ENCODE peak calls at places on chromosomes 4 and X, in seven cellular contexts. Y, R, T, O, J, A and I are unnamed samples.

GRCh38 chr4:40337523-40337922 is 2.4 kb downstream of the CHRNA9 start:
- DNase-seq in Y (no peak), R (no peak), T (no peak), O (no peak), J (no peak), A (no peak), I (no peak)

GRCh38 chr4:95108883-95109421 is 351.2 kb downstream of the BMPR1B start:
- DNase-seq in Y (no peak), R (peak), T (no peak), O (no peak), J (no peak), A (peak), I (no peak)

GRCh38 chrX:25012793-25013592 is 2.8 kb downstream of the ARX start:
- DNase-seq in Y (no peak), R (no peak), T (peak), O (no peak), J (no peak), A (no peak), I (no peak)

GRCh38 chrX:1323315-1323714 is 13.3 kb upstream of the IL3RA start:
- DNase-seq in Y (peak), R (no peak), T (peak), O (peak), J (peak), A (no peak), I (no peak)

GRCh38 chr4:156132196-156132595 is 178.5 kb upstream of the CTSO start:
- DNase-seq in Y (no peak), R (no peak), T (no peak), O (no peak), J (no peak), A (no peak), I (no peak)

GRCh38 chrX:11381464-11381863 is 88.3 kb downstream of the AMELX start:
- DNase-seq in Y (peak), R (peak), T (peak), O (peak), J (peak), A (peak), I (peak)

GRCh38 chrX:13309631-13310030 is 10.2 kb downstream of the ATXN3L start:
- DNase-seq in Y (no peak), R (no peak), T (no peak), O (no peak), J (no peak), A (no peak), I (peak)

GRCh38 chr4:183287309-183287659 is 32.8 kb downstream of the CLDN22 start:
- DNase-seq in Y (no peak), R (no peak), T (no peak), O (no peak), J (no peak), A (no peak), I (no peak)

GRCh38 chr4:52554606-52555355 is 104.3 kb downstream of the USP46 start:
- DNase-seq in Y (no peak), R (no peak), T (no peak), O (no peak), J (no peak), A (no peak), I (no peak)

GRCh38 chr4:7967501-7968261 is 28.0 kb upstream of the AFAP1 start:
- DNase-seq in Y (no peak), R (peak), T (no peak), O (no peak), J (no peak), A (peak), I (no peak)

GRCh38 chr4:4647041-4647440 is 105.2 kb upstream of the STX18 start:
- DNase-seq in Y (no peak), R (peak), T (no peak), O (no peak), J (no peak), A (peak), I (peak)

GRCh38 chr4:18675586-18675985 is 654.0 kb upstream of the LCORL start:
- DNase-seq in Y (no peak), R (no peak), T (no peak), O (no peak), J (no peak), A (no peak), I (no peak)

GRCh38 chrX:16870861-16871584 is 861 bp upstream of the RBBP7 start:
- DNase-seq in Y (peak), R (no peak), T (no peak), O (no peak), J (peak), A (no peak), I (peak)

GRCh38 chr4:128718793-128719192 is 90.7 kb upstream of the JADE1 start:
- DNase-seq in Y (no peak), R (peak), T (no peak), O (no peak), J (no peak), A (peak), I (peak)

GRCh38 chr4:150211016-150211415 is 132.8 kb downstream of the DCLK2 start:
- DNase-seq in Y (no peak), R (peak), T (no peak), O (no peak), J (no peak), A (peak), I (peak)

GRCh38 chrX:19107035-19107434 is 15.2 kb downstream of the ADGRG2 start:
- DNase-seq in Y (peak), R (no peak), T (no peak), O (no peak), J (no peak), A (no peak), I (no peak)

GRCh38 chrX:69024931-69025330 is 140.3 kb downstream of the PJA1 start:
- DNase-seq in Y (peak), R (peak), T (no peak), O (peak), J (peak), A (peak), I (peak)

GRCh38 chr4:156896536-156896935 is 75.1 kb downstream of the PDGFC start:
- DNase-seq in Y (no peak), R (no peak), T (no peak), O (no peak), J (no peak), A (no peak), I (no peak)

GRCh38 chr4:133000012-133000411 is 149.1 kb upstream of the PCDH10 start:
- DNase-seq in Y (no peak), R (peak), T (no peak), O (no peak), J (no peak), A (no peak), I (no peak)

GRCh38 chr4:190020790-190021717 is 6.0 kb downstream of the FRG2 start:
- DNase-seq in Y (peak), R (peak), T (peak), O (peak), J (no peak), A (peak), I (peak)

GRCh38 chr4:73019462-73020047 is 50.0 kb downstream of the COX18 start:
- DNase-seq in Y (peak), R (peak), T (peak), O (no peak), J (peak), A (peak), I (peak)

GRCh38 chrX:55490974-55491373 is 1.3 kb upstream of the USP51 start:
- DNase-seq in Y (no peak), R (no peak), T (no peak), O (peak), J (no peak), A (no peak), I (no peak)

GRCh38 chr4:47741200-47741599 is 96.7 kb downstream of the CORIN start:
- DNase-seq in Y (no peak), R (no peak), T (no peak), O (no peak), J (no peak), A (peak), I (peak)

GRCh38 chr4:137367608-137368007 is 164.7 kb downstream of the PCDH18 start:
- DNase-seq in Y (no peak), R (peak), T (no peak), O (no peak), J (no peak), A (peak), I (peak)

GRCh38 chr4:180828455-180829018 is 1414.7 kb upstream of the TENM3 start:
- DNase-seq in Y (peak), R (peak), T (peak), O (peak), J (peak), A (peak), I (peak)

GRCh38 chrX:10137516-10137915 is 19.3 kb upstream of the CLCN4 start:
- DNase-seq in Y (no peak), R (no peak), T (no peak), O (no peak), J (no peak), A (no peak), I (peak)

GRCh38 chr4:102438873-102439614 is 62.1 kb upstream of the NFKB1 start:
- DNase-seq in Y (peak), R (peak), T (peak), O (peak), J (peak), A (peak), I (peak)

GRCh38 chr4:123889376-123889945 is 492.9 kb downstream of the SPRY1 start:
- DNase-seq in Y (no peak), R (peak), T (no peak), O (no peak), J (no peak), A (no peak), I (peak)

GRCh38 chr4:6441758-6442157 is 30.7 kb downstream of the PPP2R2C start:
- DNase-seq in Y (no peak), R (no peak), T (no peak), O (no peak), J (no peak), A (no peak), I (no peak)

GRCh38 chr4:175953960-175954521 is 111.6 kb upstream of the WDR17 start:
- DNase-seq in Y (peak), R (no peak), T (peak), O (no peak), J (no peak), A (no peak), I (no peak)

GRCh38 chrX:153539171-153539978 is 21.9 kb downstream of the ATP2B3 start:
- DNase-seq in Y (peak), R (peak), T (peak), O (peak), J (peak), A (peak), I (peak)

GRCh38 chr4:145098675-145099037 is 545 bp downstream of the ABCE1 start:
- DNase-seq in Y (no peak), R (peak), T (peak), O (peak), J (peak), A (peak), I (peak)

DNA sequence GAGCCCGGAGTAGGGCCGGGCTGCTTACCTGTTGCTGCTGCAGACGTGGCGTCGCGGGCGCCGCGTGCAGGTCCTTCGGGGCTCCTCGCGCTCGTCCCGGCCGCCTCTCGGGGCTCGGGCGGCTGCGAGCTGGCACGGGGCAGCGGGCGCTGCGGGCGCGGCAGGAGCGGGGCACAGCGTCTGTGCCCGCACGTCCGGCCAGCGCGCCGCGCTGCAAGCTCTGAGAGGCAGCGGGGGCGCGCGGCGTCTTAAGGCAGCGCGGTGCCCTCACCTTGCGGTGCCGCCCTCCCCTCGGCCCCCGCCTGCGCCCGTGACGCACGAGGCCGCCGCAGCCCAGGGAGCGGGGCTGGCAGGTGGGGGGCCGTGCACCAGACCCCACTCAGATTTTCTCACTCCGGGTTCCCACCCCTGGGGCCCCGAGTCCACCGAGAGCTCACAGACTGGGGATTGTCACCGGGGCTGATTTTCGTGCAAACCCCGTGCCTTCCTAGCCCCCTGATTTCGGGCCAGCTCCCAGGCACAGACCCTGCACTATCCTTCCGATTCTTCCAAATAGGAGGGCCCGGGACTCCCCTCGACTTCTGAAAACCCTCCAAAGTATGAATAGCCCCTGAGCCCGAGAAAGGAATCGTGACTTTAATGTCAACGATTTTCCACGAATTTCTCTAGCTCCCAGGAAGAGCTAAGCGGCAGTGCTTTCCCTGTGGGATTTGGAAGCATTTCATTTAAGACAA is at the start of gene GPR101:
- DNase-seq in Y (peak), R (no peak), T (no peak), O (no peak), J (no peak), A (no peak), I (no peak)
- H3K4me3 ChIP-seq in Y (peak), R (no peak), T (peak), O (no peak), J (no peak), A (no peak), I (no peak)

DNA sequence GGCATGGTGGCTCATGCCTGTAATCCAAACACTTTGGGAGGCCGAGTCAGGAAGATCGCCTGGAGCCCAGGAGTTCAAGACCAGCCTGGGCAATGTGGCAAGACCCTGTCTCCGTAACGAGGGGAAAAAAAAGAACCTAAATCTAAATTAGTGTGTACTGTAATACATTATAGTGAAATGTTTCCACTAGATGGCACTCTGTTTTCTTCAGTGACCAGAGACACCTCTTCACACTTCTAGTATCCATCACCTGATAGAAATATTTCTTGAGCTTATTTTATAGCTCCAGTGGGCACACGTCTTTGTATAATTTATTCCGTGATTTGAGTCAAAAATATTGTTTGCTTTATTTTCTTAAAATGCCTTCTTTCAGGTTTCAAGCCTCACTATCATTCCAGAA is 600.9 kb upstream of the DIPK2B start:
- DNase-seq in Y (peak), R (peak), T (peak), O (no peak), J (no peak), A (peak), I (peak)
- TF ChIP-seq CTCF in Y (peak), R (peak), T (peak), O (peak), J (peak), A (peak), I (peak)

GRCh38 chrX:44915361-44915868 is 42.4 kb downstream of the KDM6A start:
- DNase-seq in Y (no peak), R (no peak), T (no peak), O (no peak), J (no peak), A (peak), I (no peak)
- H3K4me3 ChIP-seq in Y (no peak), R (no peak), T (no peak), O (no peak), J (no peak), A (peak), I (no peak)

GRCh38 chrX:78886550-78886949 is 58.6 kb upstream of the P2RY10 start:
- DNase-seq in Y (peak), R (peak), T (peak), O (no peak), J (no peak), A (no peak), I (peak)
- TF ChIP-seq CTCF in Y (peak), R (peak), T (peak), O (no peak), J (peak), A (peak), I (peak)

GRCh38 chrX:107167163-107167921 is 38.9 kb downstream of the NUP62CL start:
- DNase-seq in Y (no peak), R (no peak), T (no peak), O (no peak), J (no peak), A (no peak), I (no peak)

GRCh38 chrX:107171369-107172102 is 34.7 kb downstream of the NUP62CL start:
- DNase-seq in Y (no peak), R (no peak), T (no peak), O (no peak), J (no peak), A (no peak), I (no peak)

GRCh38 chrX:107168712-107169111 is 37.5 kb downstream of the NUP62CL start:
- DNase-seq in Y (no peak), R (no peak), T (no peak), O (no peak), J (no peak), A (no peak), I (no peak)

GRCh38 chrX:107168259-107168658 is 38.0 kb downstream of the NUP62CL start:
- DNase-seq in Y (no peak), R (no peak), T (no peak), O (no peak), J (no peak), A (no peak), I (no peak)
- H3K4me3 ChIP-seq in Y (no peak), R (no peak), T (no peak), O (no peak), J (no peak), A (no peak), I (no peak)

DNA sequence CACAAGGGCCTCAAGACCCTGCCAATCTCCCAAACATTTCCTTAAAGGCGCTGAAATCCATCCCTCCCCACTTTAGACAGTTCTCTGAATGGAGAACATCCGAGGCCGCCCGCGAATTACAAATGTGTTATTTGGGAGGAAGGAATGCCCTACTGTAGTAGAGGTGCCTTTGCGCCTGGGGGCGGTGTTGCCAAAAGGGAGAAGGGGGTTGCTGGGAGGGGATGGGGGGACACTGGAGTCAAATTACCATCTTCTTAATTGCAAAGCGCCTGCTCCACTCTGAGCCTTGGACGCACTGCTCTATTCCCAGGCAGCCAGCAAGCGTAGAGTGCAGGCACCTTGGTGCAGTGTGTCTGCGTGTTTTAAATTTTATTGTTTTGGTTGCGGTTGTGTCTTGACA is 2.7 kb downstream of the TMEM255A start:
- DNase-seq in Y (peak), R (peak), T (no peak), O (no peak), J (no peak), A (no peak), I (no peak)
- TF ChIP-seq CTCF in Y (peak), R (peak), T (no peak), O (no peak), J (no peak), A (no peak), I (no peak)

DNA sequence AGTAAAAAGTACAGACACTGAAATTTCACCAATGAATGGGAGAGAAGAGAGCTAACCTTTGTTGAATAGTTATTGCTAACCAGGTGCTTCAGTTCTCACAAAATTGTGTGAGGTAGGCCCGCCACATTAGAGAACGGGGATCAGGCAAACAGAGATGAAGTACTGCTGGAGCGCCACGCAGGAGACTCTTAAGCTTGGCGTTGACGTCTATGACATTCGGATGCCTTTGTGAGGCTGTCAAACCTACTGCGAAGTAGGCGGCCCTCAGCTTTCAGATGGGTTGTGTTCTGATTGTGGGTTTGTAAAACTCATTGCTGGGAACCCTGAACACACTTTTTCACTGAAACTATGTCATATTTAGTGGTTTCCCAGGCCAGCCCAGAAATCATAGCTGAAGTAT is 173.6 kb downstream of the CBR4 start:
- DNase-seq in Y (no peak), R (no peak), T (no peak), O (no peak), J (peak), A (no peak), I (no peak)
- H3K4me3 ChIP-seq in Y (no peak), R (no peak), T (no peak), O (no peak), J (no peak), A (no peak), I (no peak)

GRCh38 chr4:159386620-159387019 is 283.7 kb downstream of the RAPGEF2 start:
- DNase-seq in Y (no peak), R (no peak), T (no peak), O (no peak), J (no peak), A (no peak), I (no peak)

GRCh38 chr4:159383569-159383934 is 280.7 kb downstream of the RAPGEF2 start:
- DNase-seq in Y (peak), R (no peak), T (no peak), O (no peak), J (no peak), A (no peak), I (no peak)

GRCh38 chr4:159382875-159383568 is 280.1 kb downstream of the RAPGEF2 start:
- DNase-seq in Y (peak), R (no peak), T (no peak), O (no peak), J (no peak), A (no peak), I (no peak)

GRCh38 chr4:159384017-159384416 is 281.1 kb downstream of the RAPGEF2 start:
- DNase-seq in Y (no peak), R (no peak), T (no peak), O (no peak), J (no peak), A (no peak), I (no peak)

DNA sequence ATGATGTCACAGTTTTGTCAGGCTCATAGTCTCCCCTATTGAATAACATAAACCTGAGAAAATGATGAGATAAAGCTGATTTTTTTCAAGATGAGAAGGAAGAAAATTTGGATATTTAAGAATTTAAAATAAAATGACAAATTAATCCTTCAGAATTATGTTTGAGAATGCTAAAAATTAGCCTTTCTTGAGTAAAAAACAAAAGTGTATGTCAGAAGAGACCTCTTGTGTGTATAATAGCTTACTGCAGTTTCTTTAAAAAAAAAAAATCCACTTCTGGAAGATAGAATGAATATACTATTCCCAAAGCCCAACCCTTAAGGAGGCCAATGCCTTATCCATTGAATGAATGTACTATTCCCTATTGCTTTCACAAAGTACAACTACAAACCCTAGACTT is 281.7 kb downstream of the RAPGEF2 start:
- DNase-seq in Y (no peak), R (peak), T (no peak), O (no peak), J (no peak), A (no peak), I (peak)
- TF ChIP-seq CTCF in Y (peak), R (peak), T (no peak), O (no peak), J (peak), A (peak), I (peak)

DNA sequence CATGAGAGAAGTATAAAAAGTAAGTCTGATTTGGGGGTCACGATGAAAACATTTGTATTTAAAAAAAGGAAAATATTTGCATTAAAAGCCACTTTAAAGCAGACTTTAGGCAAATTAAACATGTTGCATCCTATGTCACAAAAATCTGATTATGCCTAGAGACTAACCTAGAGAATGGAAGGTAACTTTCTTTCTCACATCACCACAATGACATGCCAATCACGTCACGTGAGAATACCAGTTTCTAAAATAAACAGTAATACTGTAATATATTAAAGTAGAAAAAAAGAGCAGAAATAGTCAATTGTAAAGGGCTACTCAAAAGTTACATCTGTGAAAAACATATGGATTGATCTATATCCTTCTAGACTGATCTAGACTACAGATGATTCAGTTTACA is 3.3 kb downstream of the CHIC2 start:
- DNase-seq in Y (no peak), R (no peak), T (no peak), O (no peak), J (no peak), A (no peak), I (no peak)
- H3K4me3 ChIP-seq in Y (no peak), R (no peak), T (no peak), O (no peak), J (no peak), A (no peak), I (no peak)